ENCODE peak calls at places on chromosome 21, in nine cellular contexts. Q, G, A, D, T, M, V, Y and Z are unnamed samples.
A peak's percentile ranks its signal among the peaks of the same experiment; 100 is the strongest.

GRCh38 chr21:43608664-43609063 is 50.6 kb downstream of the HSF2BP start:
- DNase-seq in Q (no peak), V (no peak), T (no peak), A (no peak), M (no peak), G (no peak), Y (no peak), D (no peak), Z (no peak)

GRCh38 chr21:33878824-33879223 is 36.8 kb downstream of the ATP5PO start:
- DNase-seq in M (no peak), Y (no peak), V (no peak), G (no peak), A (no peak), Q (no peak), D (no peak), T (no peak), Z (no peak)

GRCh38 chr21:17925900-17926299 is 106.7 kb upstream of the C21orf91 start:
- DNase-seq in G (no peak), D (no peak), A (no peak), T (no peak), Q (peak; percentile 43), Y (peak; percentile 20), V (no peak), M (no peak), Z (no peak)

GRCh38 chr21:28833609-28834008 is 159.1 kb downstream of the LTN1 start:
- DNase-seq in G (no peak), Y (no peak), D (no peak), M (no peak), V (no peak), A (no peak), Q (no peak), T (no peak), Z (no peak)

GRCh38 chr21:16838330-16838729 is 674.5 kb upstream of the CXADR start:
- DNase-seq in V (no peak), Q (no peak), A (no peak), M (no peak), Y (no peak), G (no peak), T (no peak), D (no peak), Z (no peak)

GRCh38 chr21:14479387-14479786 is 66.7 kb downstream of the SAMSN1 start:
- DNase-seq in Q (no peak), G (no peak), D (no peak), A (no peak), V (no peak), M (no peak), Y (no peak), T (no peak), Z (no peak)

GRCh38 chr21:23900727-23901126 is 1706.6 kb downstream of the MRPL39 start:
- DNase-seq in T (no peak), Q (no peak), V (no peak), M (no peak), G (no peak), D (no peak), Y (no peak), A (no peak), Z (no peak)

GRCh38 chr21:44462090-44462833 is 7.0 kb downstream of the LRRC3 start:
- DNase-seq in G (no peak), A (no peak), M (no peak), V (no peak), Y (no peak), T (no peak), D (no peak), Q (no peak), Z (no peak)

GRCh38 chr21:16239659-16240265 is 510.0 kb downstream of the USP25 start:
- DNase-seq in V (no peak), M (no peak), A (no peak), Y (no peak), G (no peak), D (no peak), Q (no peak), T (no peak), Z (no peak)

GRCh38 chr21:42002421-42002958 is 7.7 kb downstream of the ZBTB21 start:
- DNase-seq in D (no peak), G (no peak), Q (no peak), T (no peak), Y (no peak), M (peak; percentile 86), V (no peak), A (no peak), Z (no peak)

GRCh38 chr21:44529503-44530125 is 10.4 kb downstream of the KRTAP10-1 start:
- DNase-seq in Q (no peak), M (no peak), D (no peak), T (no peak), A (no peak), G (no peak), Y (no peak), V (no peak), Z (no peak)

GRCh38 chr21:41726058-41726558 is 40.7 kb downstream of the RIPK4 start:
- DNase-seq in Y (no peak), V (no peak), G (no peak), M (no peak), D (no peak), T (no peak), Q (peak; percentile 59), A (no peak), Z (no peak)

GRCh38 chr21:40886931-40887330 is 40.0 kb upstream of the DSCAM start:
- DNase-seq in M (no peak), T (no peak), Q (no peak), A (no peak), D (no peak), Y (no peak), G (no peak), V (no peak), Z (no peak)

GRCh38 chr21:37848721-37849490 is 67.4 kb downstream of the KCNJ6 start:
- DNase-seq in G (no peak), T (no peak), Q (no peak), V (no peak), M (no peak), A (no peak), D (no peak), Y (no peak), Z (no peak)

GRCh38 chr21:42840411-42841155 is 38.8 kb downstream of the WDR4 start:
- DNase-seq in M (no peak), A (no peak), G (no peak), T (no peak), Q (no peak), D (no peak), V (no peak), Y (no peak), Z (no peak)

DNA sequence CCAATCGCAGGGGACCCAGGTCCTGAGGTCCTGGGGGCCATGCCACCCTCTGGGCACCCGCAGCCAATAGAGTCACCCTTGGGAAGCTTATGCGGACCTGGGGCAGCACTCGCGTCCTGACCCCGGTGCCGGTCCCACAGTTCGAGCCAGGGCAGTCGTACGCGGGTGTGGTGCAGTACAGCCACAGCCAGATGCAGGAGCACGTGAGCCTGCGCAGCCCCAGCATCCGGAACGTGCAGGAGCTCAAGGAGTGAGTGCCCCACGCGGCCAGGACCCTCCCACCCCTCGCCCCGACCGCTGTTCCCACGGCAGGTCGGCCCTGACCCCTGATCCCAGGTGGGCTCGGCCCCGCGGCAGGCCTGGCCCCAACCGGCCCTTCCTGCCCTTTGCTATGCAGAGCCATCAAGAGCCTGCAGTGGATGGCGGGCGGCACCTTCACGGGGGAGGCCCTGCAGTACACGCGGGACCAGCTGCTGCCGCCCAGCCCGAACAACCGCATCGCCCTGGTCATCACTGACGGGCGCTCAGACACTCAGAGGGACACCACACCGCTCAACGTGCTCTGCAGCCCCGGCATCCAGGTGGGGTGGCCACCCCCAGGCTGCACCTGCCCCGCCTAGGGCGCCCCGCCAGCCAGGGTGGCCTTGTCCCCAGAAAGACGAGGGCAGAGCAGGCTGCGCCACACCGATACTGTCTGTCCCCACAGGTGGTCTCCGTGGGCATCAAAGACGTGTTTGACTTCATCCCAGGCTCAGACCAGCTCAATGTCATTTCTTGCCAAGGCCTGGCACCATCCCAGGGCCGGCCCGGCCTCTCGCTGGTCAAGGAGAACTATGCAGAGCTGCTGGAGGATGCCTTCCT is 20.5 kb downstream of the COL6A1 start:
- DNase-seq in V (peak; percentile 23), G (no peak), D (no peak), A (no peak), M (no peak), Y (no peak), T (no peak), Q (no peak), Z (no peak)
- TF ChIP-seq REST in V (no peak), G (no peak), D (no peak), A (no peak), M (no peak), Y (no peak), T (no peak), Q (no peak), Z (no peak)

DNA sequence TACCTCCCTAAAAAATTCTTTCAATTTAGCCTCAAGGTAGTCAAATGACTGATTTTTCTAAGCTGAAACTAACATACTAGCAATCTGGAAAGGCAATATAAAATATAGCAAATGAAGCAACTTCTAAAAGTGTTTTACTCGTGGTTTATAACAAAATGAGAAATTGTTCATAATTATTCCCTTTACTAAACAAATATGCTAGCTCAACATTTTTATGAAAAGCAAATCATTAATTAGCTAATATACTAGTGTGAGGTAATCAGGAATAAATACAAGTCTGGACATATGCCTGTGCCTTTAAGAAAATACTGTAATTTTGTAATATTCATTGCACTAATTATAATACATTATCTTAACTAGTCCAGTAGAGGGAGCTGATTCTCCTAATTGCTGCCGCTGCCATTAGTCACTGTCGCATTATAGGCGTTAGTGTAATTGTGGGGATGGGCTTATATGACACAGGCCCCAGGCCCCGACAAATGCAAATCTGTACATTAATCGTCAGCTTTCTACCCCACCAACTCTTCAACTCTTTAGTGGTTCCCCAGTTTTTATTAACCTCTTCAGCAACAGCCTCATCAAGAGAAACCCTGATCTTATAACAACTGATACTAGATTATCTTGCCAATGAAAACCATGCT is 160.9 kb downstream of the GABPA start:
- DNase-seq in T (peak; percentile 10), Q (peak; percentile 66), M (no peak), D (peak; percentile 21), A (no peak), Y (no peak), G (no peak), V (peak; percentile 43), Z (no peak)
- TF ChIP-seq REST in T (no peak), Q (no peak), M (no peak), D (no peak), A (no peak), Y (no peak), G (no peak), V (no peak), Z (no peak)

DNA sequence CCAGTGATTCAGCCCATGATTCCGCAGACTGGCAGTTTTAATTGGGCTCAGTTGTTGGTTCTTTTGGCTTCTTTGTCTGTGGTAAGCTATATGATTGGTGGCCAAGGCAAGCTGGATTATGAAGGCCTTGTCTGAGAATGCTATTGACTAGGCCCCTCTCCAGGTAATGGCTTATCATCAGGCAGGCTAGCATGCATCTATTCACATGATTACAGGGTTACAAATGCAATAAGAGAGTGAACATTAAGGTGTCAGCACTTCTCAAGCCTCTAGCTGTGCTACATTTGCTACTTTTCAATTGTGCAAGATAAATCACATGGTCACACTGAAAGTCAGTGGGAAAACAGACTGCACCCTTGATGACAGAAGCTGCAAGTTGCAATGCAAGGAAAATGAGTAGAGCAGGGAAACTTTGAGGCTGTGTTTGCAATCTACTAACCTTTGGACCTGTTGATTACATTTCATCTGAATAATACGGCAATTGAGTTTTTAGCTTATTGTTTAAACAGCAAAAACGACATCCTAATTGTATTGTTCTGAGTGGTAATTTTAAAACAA is 550.9 kb upstream of the TMPRSS15 start:
- DNase-seq in G (no peak), D (no peak), Q (no peak), M (no peak), V (no peak), Y (no peak), A (no peak), T (no peak), Z (no peak)
- TF ChIP-seq REST in G (no peak), D (no peak), Q (no peak), M (no peak), V (no peak), Y (no peak), A (no peak), T (no peak), Z (no peak)

GRCh38 chr21:32463367-32463766 is 50.9 kb downstream of the EVA1C start:
- DNase-seq in A (peak; percentile 68), Q (no peak), Y (no peak), D (no peak), T (no peak), G (peak; percentile 69), V (no peak), M (no peak), Z (no peak)
- TF ChIP-seq REST in A (no peak), Q (no peak), Y (no peak), D (no peak), T (no peak), G (no peak), V (no peak), M (no peak), Z (no peak)